ENCODE peak calls at places on chromosomes 6 and 20, in seven cellular contexts. One of them, this sample, is unnamed.

GRCh38 chr6:56618050-56618449 is 24.6 kb downstream of the DST start:
- DNase-seq in brain pericyte: no peak
- DNase-seq in Kasumi-1: no peak
- DNase-seq in lower leg skin: no peak
- DNase-seq in iris pigment epithelial cell: no peak
- DNase-seq in iPS DF 6.9: no peak
- DNase-seq in NCI-H2081: no peak
- DNase-seq in this sample: no peak

GRCh38 chr20:37711001-37711400 is 17.2 kb downstream of the CTNNBL1 start:
- DNase-seq in brain pericyte: no peak
- DNase-seq in lower leg skin: no peak
- DNase-seq in iris pigment epithelial cell: peak
- DNase-seq in iPS DF 6.9: no peak
- DNase-seq in NCI-H2081: no peak
- DNase-seq in Kasumi-1: no peak
- DNase-seq in this sample: no peak

GRCh38 chr6:31780507-31781243 is 3.5 kb upstream of the VWA7 start:
- DNase-seq in iris pigment epithelial cell: no peak
- DNase-seq in Kasumi-1: no peak
- DNase-seq in NCI-H2081: no peak
- DNase-seq in lower leg skin: no peak
- DNase-seq in iPS DF 6.9: no peak
- DNase-seq in brain pericyte: no peak
- DNase-seq in this sample: no peak

GRCh38 chr6:31651602-31652191 is 764 bp downstream of the BAG6 start:
- DNase-seq in lower leg skin: no peak
- DNase-seq in Kasumi-1: peak
- DNase-seq in iPS DF 6.9: no peak
- DNase-seq in brain pericyte: no peak
- DNase-seq in NCI-H2081: peak
- DNase-seq in iris pigment epithelial cell: peak
- DNase-seq in this sample: peak

GRCh38 chr6:63805808-63806572 is 170.4 kb downstream of the PHF3 start:
- DNase-seq in Kasumi-1: peak
- DNase-seq in iris pigment epithelial cell: peak
- DNase-seq in NCI-H2081: no peak
- DNase-seq in iPS DF 6.9: no peak
- DNase-seq in brain pericyte: peak
- DNase-seq in lower leg skin: peak
- DNase-seq in this sample: no peak

GRCh38 chr6:84870693-84871092 is 106.3 kb upstream of the TBX18 start:
- DNase-seq in NCI-H2081: no peak
- DNase-seq in iPS DF 6.9: no peak
- DNase-seq in lower leg skin: no peak
- DNase-seq in iris pigment epithelial cell: no peak
- DNase-seq in brain pericyte: no peak
- DNase-seq in Kasumi-1: no peak
- DNase-seq in this sample: no peak

GRCh38 chr6:18469486-18469885 is 82.3 kb downstream of the RNF144B start:
- DNase-seq in Kasumi-1: no peak
- DNase-seq in lower leg skin: no peak
- DNase-seq in NCI-H2081: no peak
- DNase-seq in iris pigment epithelial cell: no peak
- DNase-seq in brain pericyte: no peak
- DNase-seq in iPS DF 6.9: no peak
- DNase-seq in this sample: no peak

GRCh38 chr6:165937564-165938358 is 229.9 kb downstream of the TBXT start:
- DNase-seq in Kasumi-1: no peak
- DNase-seq in NCI-H2081: no peak
- DNase-seq in iris pigment epithelial cell: no peak
- DNase-seq in brain pericyte: no peak
- DNase-seq in iPS DF 6.9: no peak
- DNase-seq in lower leg skin: no peak
- DNase-seq in this sample: no peak

GRCh38 chr6:5053864-5054426 is 31.2 kb upstream of the PPP1R3G start:
- DNase-seq in brain pericyte: no peak
- DNase-seq in iPS DF 6.9: no peak
- DNase-seq in iris pigment epithelial cell: no peak
- DNase-seq in Kasumi-1: no peak
- DNase-seq in NCI-H2081: no peak
- DNase-seq in lower leg skin: peak
- DNase-seq in this sample: no peak

This sample was measured in NCI-H526.